ENCODE peak calls at places on chromosomes 6 and 20, in ten cellular contexts. D is lung, Z is SK-N-SH, E is fibroblast of villous mesenchyme, W is HCT116, F is AG10803, H is sigmoid colon, V is choroid plexus epithelial cell, B is lower lobe of right lung, S is colonic mucosa. K is an unnamed sample.

GRCh38 chr6:88165877-88166492 is at the start of gene CNR1:
- DNase-seq in D (peak; percentile 79), Z (peak; percentile 83), E (peak; percentile 16), W (no peak), F (peak; percentile 11), H (peak; percentile 89), V (peak; percentile 32), B (peak; percentile 85), S (peak; percentile 81), K (no peak)

GRCh38 chr6:7108964-7109836 is 1.4 kb downstream of the RREB1 start:
- DNase-seq in D (peak; percentile 62), Z (peak; percentile 44), E (peak; percentile 88), W (no peak), F (peak; percentile 80), H (peak; percentile 91), V (peak; percentile 89), B (peak; percentile 62), S (peak; percentile 76), K (no peak)

GRCh38 chr6:31397901-31398300 is 5.5 kb upstream of the MICA start:
- DNase-seq in D (no peak), Z (no peak), E (no peak), W (no peak), F (no peak), H (no peak), V (no peak), B (no peak), S (no peak), K (no peak)

GRCh38 chr20:56422131-56422823 is 10.2 kb downstream of the CASS4 start:
- DNase-seq in D (no peak), Z (no peak), E (peak; percentile 79), W (peak; percentile 38), F (peak; percentile 58), H (no peak), V (peak; percentile 85), B (no peak), S (no peak), K (no peak)

GRCh38 chr20:47544240-47544639 is 42.6 kb downstream of the NCOA3 start:
- DNase-seq in D (no peak), Z (no peak), E (no peak), W (no peak), F (peak; percentile 68), H (no peak), V (peak; percentile 55), B (no peak), S (no peak), K (no peak)

GRCh38 chr6:133435065-133435728 is 194.0 kb downstream of the EYA4 start:
- DNase-seq in D (no peak), Z (no peak), E (no peak), W (no peak), F (no peak), H (no peak), V (no peak), B (no peak), S (no peak), K (no peak)

GRCh38 chr6:157159339-157159738 is 164.0 kb downstream of the TMEM242 start:
- DNase-seq in D (no peak), Z (no peak), E (no peak), W (no peak), F (no peak), H (no peak), V (no peak), B (no peak), S (no peak), K (no peak)

GRCh38 chr6:43045371-43045930 is 8.2 kb downstream of the CUL7 start:
- DNase-seq in D (no peak), Z (no peak), E (no peak), W (no peak), F (no peak), H (no peak), V (no peak), B (no peak), S (no peak), K (no peak)

GRCh38 chr6:127118505-127119360 is at the start of gene RSPO3:
- DNase-seq in D (no peak), Z (peak; percentile 44), E (peak; percentile 41), W (no peak), F (peak; percentile 38), H (peak; percentile 73), V (peak; percentile 48), B (peak; percentile 47), S (peak; percentile 21), K (no peak)

GRCh38 chr20:51594206-51594998 is 51.9 kb upstream of the NFATC2 start:
- DNase-seq in D (no peak), Z (no peak), E (peak; percentile 4), W (no peak), F (peak; percentile 46), H (peak; percentile 77), V (no peak), B (no peak), S (no peak), K (no peak)

GRCh38 chr6:151021878-151022277 is 156.4 kb downstream of the MTHFD1L start:
- DNase-seq in D (no peak), Z (no peak), E (peak; percentile 76), W (no peak), F (no peak), H (no peak), V (peak; percentile 67), B (no peak), S (no peak), K (no peak)

GRCh38 chr6:101761124-101761601 is 367.7 kb downstream of the GRIK2 start:
- DNase-seq in D (no peak), Z (no peak), E (peak; percentile 93), W (no peak), F (peak; percentile 95), H (no peak), V (peak; percentile 88), B (no peak), S (no peak), K (peak; percentile 67)

GRCh38 chr20:56716806-56717205 is 87.7 kb downstream of the TFAP2C start:
- DNase-seq in D (no peak), Z (no peak), E (no peak), W (no peak), F (no peak), H (no peak), V (no peak), B (no peak), S (no peak), K (no peak)

GRCh38 chr6:30615958-30616810 is 859 bp downstream of the PPP1R10 start:
- DNase-seq in D (no peak), Z (no peak), E (peak; percentile 16), W (no peak), F (peak; percentile 41), H (peak; percentile 69), V (peak; percentile 45), B (no peak), S (no peak), K (no peak)

GRCh38 chr20:34029415-34029814 is 35.7 kb downstream of the RALY start:
- DNase-seq in D (no peak), Z (no peak), E (no peak), W (no peak), F (no peak), H (no peak), V (no peak), B (no peak), S (no peak), K (no peak)

GRCh38 chr20:50077818-50078601 is 34.9 kb downstream of the UBE2V1 start:
- DNase-seq in D (no peak), Z (no peak), E (no peak), W (no peak), F (no peak), H (no peak), V (no peak), B (no peak), S (no peak), K (no peak)

GRCh38 chr20:47361268-47361665 is 4.8 kb upstream of the ZMYND8 start:
- DNase-seq in D (no peak), Z (no peak), E (no peak), W (no peak), F (no peak), H (no peak), V (no peak), B (no peak), S (no peak), K (no peak)

DNA sequence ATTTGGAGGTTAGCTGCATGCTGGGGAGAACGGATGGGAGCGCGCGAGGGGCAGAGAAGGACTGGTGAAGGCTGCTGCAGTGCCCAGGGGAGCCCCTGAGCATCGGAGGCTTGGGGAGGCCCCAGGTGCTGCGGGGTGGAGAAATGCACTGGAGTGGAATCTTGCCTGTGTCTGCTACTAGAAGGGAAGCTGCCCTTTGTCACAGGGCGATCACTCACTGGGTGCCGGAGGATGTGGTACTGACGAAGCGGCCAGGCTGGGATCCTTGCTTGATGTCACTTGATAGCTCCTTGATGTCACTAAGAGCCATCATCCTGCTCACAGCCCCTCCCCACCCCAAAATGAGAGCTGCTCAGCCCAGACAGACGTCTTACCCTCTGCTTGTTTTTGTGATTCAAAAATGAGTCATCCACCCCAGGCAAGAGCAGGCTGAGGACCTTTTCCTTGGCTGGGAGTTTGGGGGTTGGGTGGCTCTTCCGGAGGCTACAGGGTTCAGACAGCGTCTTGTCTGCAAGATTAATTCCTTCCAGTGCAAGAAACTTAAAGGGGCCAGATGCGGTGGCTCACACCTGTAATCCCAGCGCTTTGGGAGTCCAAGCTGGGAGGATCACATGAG is 62.6 kb upstream of the PMEPA1 start:
- DNase-seq in D (no peak), Z (no peak), E (peak; percentile 58), W (no peak), F (peak; percentile 54), H (peak; percentile 33), V (peak; percentile 66), B (no peak), S (no peak), K (no peak)
- H3K4me3 ChIP-seq in D (no peak overlapping the region), Z (no peak overlapping the region), E (no peak overlapping the region), W (no peak overlapping the region), F (no peak overlapping the region), H (no peak overlapping the region), V (no peak overlapping the region), B (no peak overlapping the region), S (no peak overlapping the region), K (no peak overlapping the region)

DNA sequence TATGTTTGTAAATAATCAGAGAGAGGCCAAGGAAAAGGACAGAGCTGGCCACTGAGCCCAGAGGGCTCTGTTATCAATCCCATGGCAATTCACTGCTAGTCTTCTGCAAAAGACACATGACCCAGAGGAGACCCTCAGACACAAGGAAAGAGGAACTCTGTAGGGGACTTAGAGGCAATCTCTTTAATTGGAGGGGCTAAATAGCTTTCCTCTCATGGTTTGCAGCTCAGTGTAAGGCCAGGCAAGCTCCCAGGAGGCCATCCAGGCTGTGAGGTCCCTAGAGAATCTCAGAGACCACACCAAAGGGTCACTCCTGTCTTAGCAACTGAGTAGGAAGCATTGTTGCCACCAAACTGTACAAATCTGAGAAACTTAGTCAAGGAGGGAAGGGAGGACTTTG is 10.0 kb upstream of the HLA-DOA start:
- DNase-seq in D (no peak), Z (no peak), E (no peak), W (no peak), F (no peak), H (no peak), V (no peak), B (no peak), S (no peak), K (no peak)
- H3K4me3 ChIP-seq in D (no peak overlapping the region), Z (no peak overlapping the region), E (no peak overlapping the region), W (no peak overlapping the region), F (no peak overlapping the region), H (peak overlapping the region; percentile 35), V (no peak overlapping the region), B (peak overlapping the region; percentile 34), S (no peak overlapping the region), K (no peak overlapping the region)

GRCh38 chr6:10659697-10660348 is 34.6 kb downstream of the C6orf52 start:
- DNase-seq in D (no peak), Z (peak; percentile 46), E (peak; percentile 2), W (no peak), F (no peak), H (no peak), V (peak; percentile 14), B (peak; percentile 45), S (no peak), K (no peak)
- H3K4me3 ChIP-seq in D (peak overlapping the region; percentile 25), Z (peak overlapping the region; percentile 51), E (peak overlapping the region; percentile 60), W (no peak overlapping the region), F (peak overlapping the region; percentile 38), H (peak overlapping the region; percentile 46), V (peak overlapping the region; percentile 50), B (peak overlapping the region; percentile 42), S (peak overlapping the region; percentile 11), K (peak overlapping the region; percentile 47)

GRCh38 chr20:21509597-21510331 is 4.1 kb downstream of the NKX2-2 start:
- DNase-seq in D (no peak), Z (peak; percentile 39), E (peak; percentile 14), W (no peak), F (peak; percentile 73), H (no peak), V (peak; percentile 34), B (peak; percentile 37), S (no peak), K (no peak)
- H3K4me3 ChIP-seq in D (no peak overlapping the region), Z (peak overlapping the region; percentile 9), E (peak overlapping the region; percentile 43), W (no peak overlapping the region), F (peak overlapping the region; percentile 51), H (peak overlapping the region; percentile 42), V (peak overlapping the region; percentile 8), B (peak overlapping the region; percentile 46), S (no peak overlapping the region), K (peak overlapping the region; percentile 36)